ENCODE peak calls at places on chromosomes 11 and 22, in five cellular contexts. D, N, I, J and C are unnamed samples.

GRCh38 chr22:44357962-44358553 is 45.3 kb upstream of the SHISAL1 start:
- DNase-seq in D (no peak), N (no peak), I (no peak), J (peak; percentile 43), C (no peak)

GRCh38 chr11:100438366-100438765 is 248.7 kb upstream of the ARHGAP42 start:
- DNase-seq in D (no peak), N (no peak), I (no peak), J (no peak), C (no peak)

GRCh38 chr11:75677275-75677674 is 8.4 kb upstream of the MAP6 start:
- DNase-seq in D (no peak), N (no peak), I (no peak), J (no peak), C (no peak)

GRCh38 chr11:119266063-119266462 is 50.9 kb downstream of the MCAM start:
- DNase-seq in D (no peak), N (no peak), I (no peak), J (no peak), C (no peak)

GRCh38 chr22:43881091-43882061 is 10.4 kb downstream of the PNPLA5 start:
- DNase-seq in D (no peak), N (no peak), I (no peak), J (no peak), C (no peak)

GRCh38 chr11:74009230-74009547 is 304 bp upstream of the UCP3 start:
- DNase-seq in D (no peak), N (no peak), I (no peak), J (no peak), C (no peak)

GRCh38 chr11:134633276-134633675 is 221.2 kb upstream of the B3GAT1 start:
- DNase-seq in D (no peak), N (no peak), I (no peak), J (no peak), C (no peak)

GRCh38 chr22:36384766-36385400 is 2.9 kb downstream of the MYH9 start:
- DNase-seq in D (no peak), N (no peak), I (no peak), J (peak; percentile 58), C (no peak)

GRCh38 chr11:45141631-45142030 is 4.8 kb upstream of the PRDM11 start:
- DNase-seq in D (no peak), N (no peak), I (no peak), J (no peak), C (no peak)

GRCh38 chr11:108887436-108888238 is 222.8 kb downstream of the DDX10 start:
- DNase-seq in D (peak; percentile 80), N (no peak), I (no peak), J (no peak), C (no peak)

GRCh38 chr11:2975594-2975993 is 16.5 kb downstream of the NAP1L4 start:
- DNase-seq in D (peak; percentile 18), N (no peak), I (peak; percentile 52), J (peak; percentile 30), C (no peak)

GRCh38 chr11:30710216-30710615 is 124.1 kb upstream of the MPPED2 start:
- DNase-seq in D (no peak), N (no peak), I (peak; percentile 76), J (no peak), C (no peak)

GRCh38 chr11:115535781-115536180 is 31.6 kb upstream of the CADM1 start:
- DNase-seq in D (no peak), N (no peak), I (no peak), J (no peak), C (no peak)

GRCh38 chr11:128524172-128524571 is 63.2 kb downstream of the ETS1 start:
- DNase-seq in D (no peak), N (no peak), I (no peak), J (no peak), C (no peak)

GRCh38 chr22:44369241-44369652 is 56.5 kb upstream of the SHISAL1 start:
- DNase-seq in D (no peak), N (no peak), I (no peak), J (no peak), C (no peak)

GRCh38 chr11:78643676-78644056 is 69.0 kb upstream of the NARS2 start:
- DNase-seq in D (no peak), N (no peak), I (no peak), J (no peak), C (no peak)

GRCh38 chr11:130178441-130178971 is 18.9 kb downstream of the ST14 start:
- DNase-seq in D (no peak), N (peak; percentile 29), I (peak; percentile 22), J (peak; percentile 78), C (peak; percentile 46)

GRCh38 chr11:100991541-100991940 is 138.1 kb downstream of the PGR start:
- DNase-seq in D (no peak), N (no peak), I (no peak), J (peak; percentile 77), C (no peak)

GRCh38 chr11:121467965-121468364 is 15.2 kb upstream of the SORL1-AS1 start:
- DNase-seq in D (no peak), N (no peak), I (no peak), J (no peak), C (no peak)

GRCh38 chr22:25853902-25854301 is 111.9 kb downstream of the MYO18B start:
- DNase-seq in D (no peak), N (peak; percentile 20), I (peak; percentile 2), J (peak; percentile 6), C (no peak)

GRCh38 chr11:66371627-66372415 is at the start of gene SLC29A2:
- DNase-seq in D (no peak), N (peak; percentile 72), I (no peak), J (peak; percentile 72), C (peak; percentile 88)

GRCh38 chr11:42066113-42066512 is 606.7 kb upstream of the LRRC4C start:
- DNase-seq in D (peak; percentile 71), N (no peak), I (no peak), J (peak; percentile 35), C (peak; percentile 10)

GRCh38 chr22:20957118-20957690 is 9.9 kb upstream of the AIFM3 start:
- DNase-seq in D (no peak), N (no peak), I (no peak), J (peak; percentile 44), C (no peak)

GRCh38 chr11:61647529-61647928 is 32.7 kb upstream of the DAGLA start:
- DNase-seq in D (no peak), N (no peak), I (no peak), J (no peak), C (no peak)

GRCh38 chr22:17234144-17234623 is 14.9 kb upstream of the ADA2 start:
- DNase-seq in D (no peak), N (no peak), I (no peak), J (no peak), C (no peak)

GRCh38 chr11:27909386-27909785 is 198.6 kb downstream of the KIF18A start:
- DNase-seq in D (no peak), N (no peak), I (no peak), J (no peak), C (no peak)

GRCh38 chr11:63490551-63491239 is at the start of gene PLAAT5:
- DNase-seq in D (peak; percentile 6), N (no peak), I (no peak), J (no peak), C (no peak)

GRCh38 chr22:21837184-21837979 is 30.1 kb downstream of the MAPK1 start:
- DNase-seq in D (peak; percentile 76), N (no peak), I (peak; percentile 87), J (peak; percentile 92), C (peak; percentile 6)

GRCh38 chr11:17733261-17733660 is 1.3 kb upstream of the KCNC1 start:
- DNase-seq in D (no peak), N (no peak), I (no peak), J (no peak), C (no peak)

GRCh38 chr22:20607157-20607907 is 99.9 kb downstream of the MED15 start:
- DNase-seq in D (no peak), N (no peak), I (no peak), J (no peak), C (no peak)

GRCh38 chr11:11709447-11710239 is 87.8 kb upstream of the GALNT18 start:
- DNase-seq in D (no peak), N (no peak), I (no peak), J (peak; percentile 69), C (no peak)

GRCh38 chr11:120169981-120170698 is 32.2 kb upstream of the TRIM29 start:
- DNase-seq in D (no peak), N (no peak), I (no peak), J (no peak), C (no peak)

GRCh38 chr11:8745431-8745986 is 62.9 kb downstream of the RPL27A start:
- DNase-seq in D (no peak), N (no peak), I (no peak), J (no peak), C (no peak)

GRCh38 chr22:21975273-21975672 is 7.3 kb downstream of the TOP3B start:
- DNase-seq in D (no peak), N (no peak), I (no peak), J (no peak), C (no peak)

GRCh38 chr22:42062506-42063190 is 8.0 kb downstream of the NAGA start:
- DNase-seq in D (no peak), N (no peak), I (no peak), J (no peak), C (no peak)

GRCh38 chr11:107689317-107690202 is 22.3 kb downstream of the SLN start:
- DNase-seq in D (peak; percentile 76), N (peak; percentile 41), I (peak; percentile 63), J (peak; percentile 60), C (peak; percentile 65)